ENCODE peak calls at places on chromosomes 6 and 20, in five cellular contexts. E is lung, P is BE2C, S is GM23248, R is astrocyte of the spinal cord. I is an unnamed sample.

GRCh38 chr6:22765015-22765414 is 195.6 kb downstream of the HDGFL1 start:
- DNase-seq in E (no peak), P (no peak), S (peak), R (peak), I (no peak)

GRCh38 chr6:45592991-45593390 is 215.3 kb upstream of the SUPT3H start:
- DNase-seq in E (peak), P (no peak), S (no peak), R (peak), I (peak)

GRCh38 chr6:89941031-89941775 is 46.9 kb downstream of the GJA10 start:
- DNase-seq in E (peak), P (no peak), S (peak), R (peak), I (no peak)

GRCh38 chr6:2157441-2158127 is 87.8 kb downstream of the GMDS start:
- DNase-seq in E (no peak), P (no peak), S (peak), R (peak), I (peak)

GRCh38 chr20:2237059-2237458 is 58.7 kb upstream of the TGM3 start:
- DNase-seq in E (no peak), P (no peak), S (peak), R (peak), I (peak)

GRCh38 chr6:2940010-2940850 is 31.1 kb downstream of the SERPINB6 start:
- DNase-seq in E (peak), P (no peak), S (no peak), R (no peak), I (no peak)

GRCh38 chr6:131062245-131063027 is 609 bp downstream of the EPB41L2 start:
- DNase-seq in E (no peak), P (peak), S (peak), R (no peak), I (no peak)

GRCh38 chr6:110089323-110089722 is 90.1 kb downstream of the WASF1 start:
- DNase-seq in E (no peak), P (no peak), S (no peak), R (no peak), I (no peak)

GRCh38 chr6:52261229-52261628 is 16.9 kb upstream of the IL17F start:
- DNase-seq in E (no peak), P (no peak), S (peak), R (peak), I (peak)

GRCh38 chr6:3517350-3517749 is 60.5 kb upstream of the SLC22A23 start:
- DNase-seq in E (no peak), P (no peak), S (peak), R (peak), I (peak)

DNA sequence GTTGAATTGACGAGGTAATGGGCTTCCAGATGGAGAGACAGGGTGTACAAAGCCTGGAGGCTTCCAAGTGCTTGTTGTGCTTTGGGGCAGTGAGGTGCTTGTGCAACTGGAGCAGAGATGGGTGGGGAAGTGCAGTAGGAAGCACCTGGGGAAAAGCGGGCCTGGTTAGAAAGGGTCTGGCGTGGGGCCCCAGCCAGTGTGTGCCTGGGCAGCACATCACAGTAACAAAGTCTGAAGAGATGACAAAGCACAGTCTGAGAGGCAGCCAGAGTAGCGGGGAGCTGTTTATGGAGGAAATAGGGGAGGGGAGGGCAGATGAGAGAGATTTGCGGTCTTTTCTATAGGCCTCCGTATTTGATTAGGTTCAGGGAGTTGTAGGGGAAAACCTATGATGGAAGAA is 15.3 kb upstream of the MROH8 start:
- DNase-seq in E (no peak), P (peak), S (no peak), R (no peak), I (no peak)
- H3K4me3 ChIP-seq in E (no peak), P (no peak), S (no peak), R (no peak), I (no peak)

DNA sequence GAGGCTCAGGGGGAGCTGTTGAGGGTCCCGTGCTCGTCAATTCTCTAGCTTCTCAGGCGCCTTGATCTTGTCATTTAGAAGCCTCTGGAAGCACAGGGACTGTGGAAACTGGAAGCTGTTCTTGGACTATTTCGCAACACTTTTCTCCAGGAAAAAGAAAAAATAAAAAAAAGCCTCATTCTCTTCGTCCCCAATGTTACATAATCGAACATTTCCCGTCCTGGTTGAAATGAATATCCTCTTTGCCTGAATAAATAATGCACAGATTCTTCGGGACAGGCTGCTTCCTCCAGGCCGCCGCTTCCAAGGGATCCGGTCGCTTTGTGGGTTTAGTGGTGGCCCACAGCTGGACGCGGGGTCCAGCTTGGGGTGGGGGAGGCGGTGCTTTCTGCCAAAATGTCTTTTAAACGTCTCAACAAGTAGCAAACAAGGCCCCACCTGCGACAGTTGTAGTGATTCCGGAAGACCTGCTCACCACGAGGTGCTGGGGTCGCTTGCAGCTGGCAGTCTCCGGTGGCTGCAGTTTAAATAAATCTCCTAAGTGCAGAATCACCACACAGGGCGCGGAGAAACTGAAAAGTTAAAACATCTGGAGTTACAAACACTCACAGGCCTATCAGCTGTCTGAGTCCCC is 125.9 kb upstream of the ESR1 start:
- DNase-seq in E (no peak), P (no peak), S (peak), R (no peak), I (no peak)
- H3K4me3 ChIP-seq in E (no peak), P (no peak), S (peak), R (no peak), I (peak)

DNA sequence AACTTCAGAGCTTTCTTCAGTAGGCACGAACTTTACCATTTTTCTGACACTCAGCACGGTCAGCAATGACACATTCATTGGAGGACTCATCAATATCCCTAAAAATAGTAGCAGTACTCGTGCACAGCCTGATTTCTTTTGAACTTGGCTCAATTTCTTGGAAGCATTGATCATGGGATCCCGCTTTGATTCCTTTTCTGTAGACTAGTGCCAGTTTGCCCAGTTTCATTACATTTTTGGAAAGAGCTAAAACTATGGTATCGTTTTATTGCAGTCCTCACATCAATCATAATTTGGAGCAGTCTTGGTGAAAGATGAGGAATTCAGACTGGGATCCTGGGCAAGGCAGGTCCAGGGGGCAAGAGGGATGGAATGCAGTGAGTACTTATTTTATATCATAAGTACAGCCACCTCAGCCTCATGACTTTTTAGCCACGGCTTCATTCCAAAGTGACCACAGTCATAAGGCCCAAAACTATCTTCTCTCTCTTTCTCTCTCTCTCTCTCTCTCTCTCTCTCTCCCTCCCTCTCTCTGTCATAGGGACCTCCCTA is 170.9 kb upstream of the AKAP12 start:
- DNase-seq in E (no peak), P (no peak), S (peak), R (peak), I (no peak)
- H3K4me3 ChIP-seq in E (no peak), P (no peak), S (peak), R (no peak), I (no peak)

GRCh38 chr6:38212116-38212515 is 392.6 kb downstream of the ZFAND3 start:
- DNase-seq in E (no peak), P (no peak), S (no peak), R (no peak), I (no peak)
- H3K4me3 ChIP-seq in E (no peak), P (no peak), S (no peak), R (no peak), I (no peak)

GRCh38 chr20:59688999-59689398 is 84.7 kb downstream of the PHACTR3 start:
- DNase-seq in E (no peak), P (no peak), S (no peak), R (no peak), I (no peak)
- H3K4me3 ChIP-seq in E (no peak), P (no peak), S (no peak), R (no peak), I (no peak)

GRCh38 chr6:39820553-39820952 is 28.4 kb downstream of the DAAM2 start:
- DNase-seq in E (no peak), P (no peak), S (no peak), R (no peak), I (no peak)
- H3K4me3 ChIP-seq in E (no peak), P (no peak), S (no peak), R (no peak), I (no peak)

GRCh38 chr6:137486388-137486787 is 7.8 kb downstream of the OLIG3 start:
- DNase-seq in E (no peak), P (no peak), S (no peak), R (no peak), I (no peak)

GRCh38 chr6:137488736-137489409 is 5.3 kb downstream of the OLIG3 start:
- DNase-seq in E (no peak), P (no peak), S (no peak), R (no peak), I (no peak)

GRCh38 chr6:137489410-137490371 is 4.5 kb downstream of the OLIG3 start:
- DNase-seq in E (no peak), P (no peak), S (no peak), R (no peak), I (no peak)

GRCh38 chr6:137487947-137488735 is 6.1 kb downstream of the OLIG3 start:
- DNase-seq in E (no peak), P (no peak), S (no peak), R (no peak), I (no peak)

GRCh38 chr6:137487181-137487910 is 6.8 kb downstream of the OLIG3 start:
- DNase-seq in E (no peak), P (no peak), S (no peak), R (no peak), I (no peak)
- H3K4me3 ChIP-seq in E (no peak), P (no peak), S (no peak), R (no peak), I (no peak)

I was measured in skeletal muscle cell.